ENCODE peak calls at places on chromosome 16, in six cellular contexts. Y is non-pigmented ciliary epithelial cell; V is lower leg skin; C is progenitor cell of endocrine pancreas; D is HEK293T; L is effector CD4-positive, alpha-beta T cell. R is an unnamed sample.

GRCh38 chr16:81451753-81452680 is 7.4 kb downstream of the CMIP start:
- DNase-seq in Y (no peak), V (no peak), C (no peak), D (no peak), L (peak; percentile 25), R (no peak)

GRCh38 chr16:57529324-57530103 is 6.9 kb downstream of the CCDC102A start:
- DNase-seq in Y (no peak), V (peak; percentile 81), C (no peak), D (no peak), L (no peak), R (no peak)

GRCh38 chr16:54431041-54431996 is 144.7 kb upstream of the IRX3 start:
- DNase-seq in Y (peak; percentile 22), V (no peak), C (no peak), D (no peak), L (no peak), R (no peak)

GRCh38 chr16:69270395-69270794 is 40.8 kb upstream of the VPS4A start:
- DNase-seq in Y (no peak), V (no peak), C (no peak), D (no peak), L (no peak), R (no peak)

GRCh38 chr16:57624044-57624688 is 4.3 kb upstream of the ADGRG1 start:
- DNase-seq in Y (no peak), V (no peak), C (no peak), D (no peak), L (no peak), R (no peak)

GRCh38 chr16:66342294-66342900 is 24.1 kb upstream of the CDH5 start:
- DNase-seq in Y (no peak), V (no peak), C (peak; percentile 33), D (peak; percentile 82), L (no peak), R (no peak)

GRCh38 chr16:78127130-78127529 is 27.7 kb downstream of the WWOX start:
- DNase-seq in Y (no peak), V (no peak), C (no peak), D (peak; percentile 15), L (no peak), R (no peak)

GRCh38 chr16:27234603-27235002 is 31.3 kb downstream of the KDM8 start:
- DNase-seq in Y (no peak), V (no peak), C (no peak), D (no peak), L (no peak), R (no peak)